ENCODE peak calls at places on chromosome 6, in four cellular contexts. One of them, this sample, is unnamed.

GRCh38 chr6:105765239-105765638 is 320.9 kb upstream of the PRDM1 start:
- DNase-seq in stromal cell of bone marrow: no peak
- DNase-seq in activated naive CD8-positive, alpha-beta T cell treated with anti-CD3 and anti-CD28 coated beads, Interleukin-2, amount 50 U/mL, for 24 hours: no peak
- DNase-seq in stimulated activated CD4-positive, alpha-beta T cell treated with anti-CD3 and anti-CD28 coated beads, TNF-alpha, amount 100 ng/mL, for 48 hours: no peak
- DNase-seq in this sample: no peak

GRCh38 chr6:2915150-2915549 is 12.0 kb upstream of the SERPINB9 start:
- DNase-seq in activated naive CD8-positive, alpha-beta T cell treated with anti-CD3 and anti-CD28 coated beads, Interleukin-2, amount 50 U/mL, for 24 hours: no peak
- DNase-seq in stromal cell of bone marrow: no peak
- DNase-seq in stimulated activated CD4-positive, alpha-beta T cell treated with anti-CD3 and anti-CD28 coated beads, TNF-alpha, amount 100 ng/mL, for 48 hours: no peak
- DNase-seq in this sample: no peak

GRCh38 chr6:131470549-131470948 is 102.5 kb upstream of the ARG1 start:
- DNase-seq in stimulated activated CD4-positive, alpha-beta T cell treated with anti-CD3 and anti-CD28 coated beads, TNF-alpha, amount 100 ng/mL, for 48 hours: no peak
- DNase-seq in activated naive CD8-positive, alpha-beta T cell treated with anti-CD3 and anti-CD28 coated beads, Interleukin-2, amount 50 U/mL, for 24 hours: no peak
- DNase-seq in stromal cell of bone marrow: no peak
- DNase-seq in this sample: no peak

GRCh38 chr6:43129434-43130194 is 41.5 kb upstream of the SRF start:
- DNase-seq in activated naive CD8-positive, alpha-beta T cell treated with anti-CD3 and anti-CD28 coated beads, Interleukin-2, amount 50 U/mL, for 24 hours: no peak
- DNase-seq in stromal cell of bone marrow: peak
- DNase-seq in stimulated activated CD4-positive, alpha-beta T cell treated with anti-CD3 and anti-CD28 coated beads, TNF-alpha, amount 100 ng/mL, for 48 hours: no peak
- DNase-seq in this sample: no peak

GRCh38 chr6:10540073-10540746 is 19.1 kb downstream of the GCNT2 start:
- DNase-seq in stromal cell of bone marrow: no peak
- DNase-seq in activated naive CD8-positive, alpha-beta T cell treated with anti-CD3 and anti-CD28 coated beads, Interleukin-2, amount 50 U/mL, for 24 hours: no peak
- DNase-seq in stimulated activated CD4-positive, alpha-beta T cell treated with anti-CD3 and anti-CD28 coated beads, TNF-alpha, amount 100 ng/mL, for 48 hours: no peak
- DNase-seq in this sample: no peak

GRCh38 chr6:166621114-166621540 is 5.9 kb downstream of the RPS6KA2 start:
- DNase-seq in stromal cell of bone marrow: no peak
- DNase-seq in stimulated activated CD4-positive, alpha-beta T cell treated with anti-CD3 and anti-CD28 coated beads, TNF-alpha, amount 100 ng/mL, for 48 hours: no peak
- DNase-seq in activated naive CD8-positive, alpha-beta T cell treated with anti-CD3 and anti-CD28 coated beads, Interleukin-2, amount 50 U/mL, for 24 hours: no peak
- DNase-seq in this sample: no peak

GRCh38 chr6:89412071-89413005 is at the start of gene RRAGD:
- DNase-seq in stimulated activated CD4-positive, alpha-beta T cell treated with anti-CD3 and anti-CD28 coated beads, TNF-alpha, amount 100 ng/mL, for 48 hours: peak
- DNase-seq in activated naive CD8-positive, alpha-beta T cell treated with anti-CD3 and anti-CD28 coated beads, Interleukin-2, amount 50 U/mL, for 24 hours: peak
- DNase-seq in stromal cell of bone marrow: no peak
- DNase-seq in this sample: peak

GRCh38 chr6:144581807-144582537 is 296.8 kb downstream of the UTRN start:
- DNase-seq in activated naive CD8-positive, alpha-beta T cell treated with anti-CD3 and anti-CD28 coated beads, Interleukin-2, amount 50 U/mL, for 24 hours: no peak
- DNase-seq in stromal cell of bone marrow: peak
- DNase-seq in stimulated activated CD4-positive, alpha-beta T cell treated with anti-CD3 and anti-CD28 coated beads, TNF-alpha, amount 100 ng/mL, for 48 hours: no peak
- DNase-seq in this sample: no peak

GRCh38 chr6:109702797-109703196 is 11.7 kb downstream of the FIG4 start:
- DNase-seq in stromal cell of bone marrow: no peak
- DNase-seq in activated naive CD8-positive, alpha-beta T cell treated with anti-CD3 and anti-CD28 coated beads, Interleukin-2, amount 50 U/mL, for 24 hours: no peak
- DNase-seq in stimulated activated CD4-positive, alpha-beta T cell treated with anti-CD3 and anti-CD28 coated beads, TNF-alpha, amount 100 ng/mL, for 48 hours: no peak
- DNase-seq in this sample: no peak

GRCh38 chr6:141482773-141483172 is 650.0 kb upstream of the GJE1 start:
- DNase-seq in activated naive CD8-positive, alpha-beta T cell treated with anti-CD3 and anti-CD28 coated beads, Interleukin-2, amount 50 U/mL, for 24 hours: no peak
- DNase-seq in stromal cell of bone marrow: no peak
- DNase-seq in stimulated activated CD4-positive, alpha-beta T cell treated with anti-CD3 and anti-CD28 coated beads, TNF-alpha, amount 100 ng/mL, for 48 hours: no peak
- DNase-seq in this sample: no peak

GRCh38 chr6:39309942-39310531 is 4.2 kb downstream of the KCNK17 start:
- DNase-seq in stimulated activated CD4-positive, alpha-beta T cell treated with anti-CD3 and anti-CD28 coated beads, TNF-alpha, amount 100 ng/mL, for 48 hours: peak
- DNase-seq in stromal cell of bone marrow: peak
- DNase-seq in activated naive CD8-positive, alpha-beta T cell treated with anti-CD3 and anti-CD28 coated beads, Interleukin-2, amount 50 U/mL, for 24 hours: peak
- DNase-seq in this sample: peak

GRCh38 chr6:66189915-66190314 is 482.9 kb upstream of the EYS start:
- DNase-seq in stimulated activated CD4-positive, alpha-beta T cell treated with anti-CD3 and anti-CD28 coated beads, TNF-alpha, amount 100 ng/mL, for 48 hours: no peak
- DNase-seq in stromal cell of bone marrow: no peak
- DNase-seq in activated naive CD8-positive, alpha-beta T cell treated with anti-CD3 and anti-CD28 coated beads, Interleukin-2, amount 50 U/mL, for 24 hours: no peak
- DNase-seq in this sample: no peak

GRCh38 chr6:145139895-145140294 is 595.4 kb downstream of the EPM2A start:
- DNase-seq in stromal cell of bone marrow: no peak
- DNase-seq in activated naive CD8-positive, alpha-beta T cell treated with anti-CD3 and anti-CD28 coated beads, Interleukin-2, amount 50 U/mL, for 24 hours: no peak
- DNase-seq in stimulated activated CD4-positive, alpha-beta T cell treated with anti-CD3 and anti-CD28 coated beads, TNF-alpha, amount 100 ng/mL, for 48 hours: no peak
- DNase-seq in this sample: no peak

GRCh38 chr6:91135406-91135805 is 548.5 kb upstream of the MAP3K7 start:
- DNase-seq in activated naive CD8-positive, alpha-beta T cell treated with anti-CD3 and anti-CD28 coated beads, Interleukin-2, amount 50 U/mL, for 24 hours: no peak
- DNase-seq in stromal cell of bone marrow: no peak
- DNase-seq in stimulated activated CD4-positive, alpha-beta T cell treated with anti-CD3 and anti-CD28 coated beads, TNF-alpha, amount 100 ng/mL, for 48 hours: no peak
- DNase-seq in this sample: no peak

GRCh38 chr6:8155259-8156012 is 53.1 kb upstream of the EEF1E1 start:
- DNase-seq in stimulated activated CD4-positive, alpha-beta T cell treated with anti-CD3 and anti-CD28 coated beads, TNF-alpha, amount 100 ng/mL, for 48 hours: no peak
- DNase-seq in stromal cell of bone marrow: no peak
- DNase-seq in activated naive CD8-positive, alpha-beta T cell treated with anti-CD3 and anti-CD28 coated beads, Interleukin-2, amount 50 U/mL, for 24 hours: no peak
- DNase-seq in this sample: no peak

GRCh38 chr6:136404627-136405310 is 115.1 kb upstream of the BCLAF1 start:
- DNase-seq in stimulated activated CD4-positive, alpha-beta T cell treated with anti-CD3 and anti-CD28 coated beads, TNF-alpha, amount 100 ng/mL, for 48 hours: no peak
- DNase-seq in activated naive CD8-positive, alpha-beta T cell treated with anti-CD3 and anti-CD28 coated beads, Interleukin-2, amount 50 U/mL, for 24 hours: no peak
- DNase-seq in stromal cell of bone marrow: no peak
- DNase-seq in this sample: no peak

This sample was measured in stimulated activated naive B cell treated with anti-CD40 and anti-IgM and Interleukin-4, amounts not matched to agents 10 μg/mL and 1 μg/mL and 100 μg/mL, for 72 hours.